ENCODE peak calls at places on chromosome 13, in ten cellular contexts. K, D, T, Z, C, L, E, F, J and X are unnamed samples.
A peak's percentile ranks its signal among the peaks of the same experiment; 100 is the strongest.

GRCh38 chr13:34943675-34944634 is 1.9 kb downstream of the NBEA start:
- DNase-seq in K (no peak), D (no peak), T (no peak), Z (no peak), C (peak; percentile 9), L (no peak), E (no peak), F (no peak), J (no peak), X (no peak)

GRCh38 chr13:110044521-110045200 is 258.3 kb upstream of the IRS2 start:
- DNase-seq in K (no peak), D (no peak), T (no peak), Z (no peak), C (no peak), L (no peak), E (no peak), F (peak; percentile 16), J (no peak), X (no peak)

GRCh38 chr13:26996965-26997752 is 174.5 kb downstream of the USP12 start:
- DNase-seq in K (no peak), D (peak; percentile 16), T (no peak), Z (no peak), C (no peak), L (peak; percentile 98), E (no peak), F (no peak), J (peak; percentile 13), X (no peak)

GRCh38 chr13:112325941-112326645 is 50.1 kb upstream of the SPACA7 start:
- DNase-seq in K (no peak), D (no peak), T (no peak), Z (no peak), C (no peak), L (no peak), E (no peak), F (no peak), J (peak; percentile 68), X (no peak)

GRCh38 chr13:78228940-78229339 is 310.3 kb upstream of the EDNRB start:
- DNase-seq in K (no peak), D (no peak), T (no peak), Z (no peak), C (no peak), L (no peak), E (no peak), F (no peak), J (no peak), X (no peak)

GRCh38 chr13:35499131-35500051 is 22.9 kb upstream of the MAB21L1 start:
- DNase-seq in K (no peak), D (no peak), T (no peak), Z (no peak), C (no peak), L (no peak), E (no peak), F (no peak), J (no peak), X (no peak)

GRCh38 chr13:58318495-58319167 is 687.1 kb downstream of the PCDH17 start:
- DNase-seq in K (peak; percentile 44), D (no peak), T (no peak), Z (no peak), C (no peak), L (no peak), E (no peak), F (no peak), J (no peak), X (no peak)

GRCh38 chr13:75091185-75091584 is 390.8 kb downstream of the TBC1D4 start:
- DNase-seq in K (no peak), D (no peak), T (no peak), Z (no peak), C (no peak), L (no peak), E (no peak), F (no peak), J (no peak), X (no peak)

DNA sequence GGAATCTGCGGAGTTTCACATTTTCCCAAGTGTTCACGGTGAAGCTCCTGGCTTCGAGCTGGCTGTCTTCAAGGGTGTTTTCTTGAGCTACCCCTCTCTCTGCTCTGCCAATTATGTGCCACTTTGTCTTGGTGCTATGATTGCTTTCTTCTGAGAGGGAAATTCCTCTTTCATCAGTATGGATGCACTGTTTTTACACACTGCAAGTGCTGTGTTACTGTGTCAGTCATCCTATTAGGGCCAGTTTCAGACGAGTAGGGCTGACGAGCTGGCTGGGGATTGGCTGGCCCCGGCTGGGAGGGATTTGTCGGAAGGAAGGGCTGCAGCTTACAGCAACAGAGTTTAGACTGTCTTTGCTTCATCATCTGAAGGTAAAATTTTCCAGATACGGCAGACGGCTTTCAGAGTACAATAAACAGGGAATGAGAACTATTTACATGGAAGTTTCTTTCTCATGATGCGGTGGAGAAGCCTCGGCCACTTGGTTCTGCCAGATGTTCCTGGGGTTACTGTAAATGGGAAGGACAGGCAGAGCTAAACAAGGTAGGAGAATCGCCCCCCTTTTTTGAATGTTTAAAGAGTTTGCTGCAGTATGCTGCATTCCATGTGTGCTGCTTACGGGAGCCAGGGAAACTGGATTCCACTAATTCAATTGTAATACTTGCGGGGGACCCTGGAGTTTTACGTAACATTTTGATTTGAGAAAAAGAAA is at the start of gene MBNL2:
- DNase-seq in K (peak; percentile 93), D (peak; percentile 94), T (peak; percentile 92), Z (peak; percentile 79), C (peak; percentile 98), L (peak; percentile 93), E (peak; percentile 95), F (peak; percentile 94), J (peak; percentile 97), X (peak; percentile 77)
- TF ChIP-seq POLR2A in K (no peak), D (peak; percentile 90), T (peak; percentile 73), Z (peak; percentile 92), C (peak; percentile 70), L (peak; percentile 56), E (peak; percentile 96), F (peak; percentile 88), J (peak; percentile 76), X (no peak)

GRCh38 chr13:45744979-45745378 is 42.9 kb downstream of the CBY2 start:
- DNase-seq in K (no peak), D (no peak), T (no peak), Z (no peak), C (no peak), L (no peak), E (no peak), F (no peak), J (no peak), X (no peak)

GRCh38 chr13:45737571-45738002 is 35.5 kb downstream of the CBY2 start:
- DNase-seq in K (no peak), D (no peak), T (no peak), Z (no peak), C (no peak), L (peak; percentile 62), E (no peak), F (no peak), J (no peak), X (no peak)

GRCh38 chr13:45747071-45747470 is 45.0 kb downstream of the CBY2 start:
- DNase-seq in K (no peak), D (no peak), T (no peak), Z (no peak), C (no peak), L (peak; percentile 62), E (no peak), F (no peak), J (no peak), X (no peak)

DNA sequence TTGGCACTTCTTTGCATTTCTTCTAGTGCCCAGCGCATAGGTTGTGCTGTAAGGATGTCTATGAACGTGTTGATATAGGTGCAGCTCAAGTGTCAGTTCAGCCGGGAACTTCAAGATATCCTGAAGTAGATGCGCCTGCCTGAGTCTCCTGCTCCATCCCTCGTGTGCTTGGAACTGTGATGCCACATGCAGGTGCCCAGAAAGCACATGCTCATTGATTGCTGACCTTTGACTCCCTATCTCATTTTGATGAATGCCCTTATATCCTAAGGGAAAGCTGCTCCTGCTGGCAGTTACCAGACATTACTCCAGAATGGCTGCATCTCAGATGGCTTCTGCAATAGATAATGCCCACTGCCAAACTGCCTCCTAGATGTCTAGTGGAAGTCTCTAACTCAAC is 40.9 kb downstream of the CBY2 start:
- DNase-seq in K (no peak), D (no peak), T (no peak), Z (no peak), C (no peak), L (no peak), E (no peak), F (no peak), J (no peak), X (no peak)
- TF ChIP-seq POLR2A in K (no peak), D (no peak), T (no peak), Z (no peak), C (no peak), L (no peak), E (no peak), F (no peak), J (no peak), X (no peak)

DNA sequence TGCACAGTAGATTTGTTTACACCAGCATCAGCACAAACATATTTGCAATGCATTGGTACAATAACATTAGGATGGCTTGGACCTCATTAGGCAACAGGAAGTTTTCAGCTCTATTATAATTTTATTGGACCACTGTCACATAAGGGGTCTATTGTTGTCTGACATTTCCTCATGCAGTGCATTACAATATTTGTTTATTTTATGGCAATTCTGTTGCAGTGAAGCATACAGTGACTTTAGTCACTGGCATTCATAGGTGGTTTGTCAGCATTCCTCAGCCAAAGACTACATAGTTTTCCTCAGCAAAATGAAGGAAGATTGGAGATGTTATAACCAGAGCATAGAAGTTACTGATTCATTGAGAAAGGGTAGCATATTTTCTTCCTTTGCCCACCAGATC is 1732.9 kb downstream of the PCDH9 start:
- DNase-seq in K (no peak), D (no peak), T (no peak), Z (no peak), C (no peak), L (no peak), E (no peak), F (peak; percentile 68), J (no peak), X (peak; percentile 0)
- TF ChIP-seq POLR2A in K (no peak), D (no peak), T (no peak), Z (no peak), C (no peak), L (no peak), E (no peak), F (no peak), J (no peak), X (no peak)

GRCh38 chr13:98486412-98486811 is 90.5 kb downstream of the STK24 start:
- DNase-seq in K (no peak), D (no peak), T (no peak), Z (no peak), C (no peak), L (no peak), E (no peak), F (no peak), J (no peak), X (no peak)

GRCh38 chr13:98485561-98485960 is 91.3 kb downstream of the STK24 start:
- DNase-seq in K (no peak), D (no peak), T (no peak), Z (no peak), C (no peak), L (no peak), E (no peak), F (no peak), J (no peak), X (no peak)

GRCh38 chr13:98483636-98484288 is 93.1 kb downstream of the STK24 start:
- DNase-seq in K (no peak), D (no peak), T (no peak), Z (no peak), C (peak; percentile 45), L (no peak), E (no peak), F (peak; percentile 50), J (no peak), X (no peak)

GRCh38 chr13:98482476-98483444 is 94.1 kb downstream of the STK24 start:
- DNase-seq in K (peak; percentile 87), D (peak; percentile 71), T (no peak), Z (peak; percentile 61), C (peak; percentile 87), L (peak; percentile 59), E (peak; percentile 92), F (peak; percentile 74), J (peak; percentile 94), X (peak; percentile 22)

GRCh38 chr13:98484289-98485219 is 92.4 kb downstream of the STK24 start:
- DNase-seq in K (no peak), D (peak; percentile 90), T (peak; percentile 77), Z (no peak), C (peak; percentile 96), L (peak; percentile 93), E (peak; percentile 83), F (peak; percentile 95), J (peak; percentile 91), X (peak; percentile 99)
- TF ChIP-seq POLR2A in K (no peak), D (peak; percentile 10), T (peak; percentile 6), Z (no peak), C (peak; percentile 28), L (no peak), E (no peak), F (peak; percentile 47), J (no peak), X (peak; percentile 25)